ENCODE peak calls at places on chromosomes 5 and 9, in six cellular contexts. R is NCI-H510A treated with DMSO at 0.1 percent for 48 hours, J is GM23248, G is T-helper 17 cell, F is D341Med, A is head of caudate nucleus. C is an unnamed sample.

GRCh38 chr9:120713257-120714087 is 798 bp downstream of the MEGF9 start:
- DNase-seq in G (no peak), R (no peak), J (peak), A (peak), F (peak), C (peak)

GRCh38 chr9:3855601-3856328 is 330.0 kb upstream of the RFX3 start:
- DNase-seq in J (no peak), R (no peak), G (no peak), A (no peak), F (no peak), C (no peak)

GRCh38 chr5:122165574-122166021 is 36.3 kb downstream of the ZNF474 start:
- DNase-seq in G (no peak), F (no peak), J (peak), A (no peak), R (no peak), C (peak)

GRCh38 chr9:94156549-94157407 is 72.5 kb downstream of the PTPDC1 start:
- DNase-seq in F (no peak), R (peak), J (peak), G (no peak), A (peak), C (peak)

GRCh38 chr5:135829681-135830383 is 4.6 kb upstream of the SLC25A48 start:
- DNase-seq in A (peak), R (peak), F (peak), G (no peak), J (peak), C (peak)

GRCh38 chr9:93576296-93577044 is at the start of gene PHF2:
- DNase-seq in A (no peak), J (peak), R (peak), G (no peak), F (peak), C (no peak)

GRCh38 chr5:78624011-78624541 is 24.5 kb downstream of the LHFPL2 start:
- DNase-seq in G (no peak), R (no peak), F (no peak), J (no peak), A (no peak), C (peak)

GRCh38 chr5:169637085-169637855 is at the start of gene DOCK2:
- DNase-seq in A (peak), R (no peak), G (peak), F (no peak), J (peak), C (no peak)